ENCODE peak calls at places on chromosome 2, in seven cellular contexts. U, P, V, B, L, N and D are unnamed samples.
A peak's percentile ranks its signal among the peaks of the same experiment; 100 is the strongest.

GRCh38 chr2:195677884-195678283 is 20.9 kb downstream of the SLC39A10 start:
- DNase-seq in N (no peak), P (no peak), B (no peak), L (no peak), U (no peak), V (no peak), D (no peak)

GRCh38 chr2:63890678-63891077 is 49.0 kb downstream of the UGP2 start:
- DNase-seq in V (no peak), L (no peak), U (no peak), B (no peak), N (no peak), P (no peak), D (no peak)

GRCh38 chr2:1818404-1818803 is 74.1 kb upstream of the PXDN start:
- DNase-seq in B (no peak), L (no peak), P (peak; percentile 12), U (peak; percentile 41), V (no peak), N (peak; percentile 22), D (no peak)

GRCh38 chr2:185522472-185522871 is 216.1 kb upstream of the FSIP2 start:
- DNase-seq in P (no peak), L (no peak), B (no peak), V (no peak), U (no peak), N (peak; percentile 4), D (no peak)

GRCh38 chr2:156046900-156047299 is 285.6 kb downstream of the NR4A2 start:
- DNase-seq in N (no peak), P (peak; percentile 54), U (no peak), B (no peak), V (no peak), L (no peak), D (no peak)

GRCh38 chr2:28643911-28644334 is 107.7 kb upstream of the PPP1CB start:
- DNase-seq in B (no peak), N (no peak), U (peak; percentile 65), L (peak; percentile 33), P (peak; percentile 86), V (no peak), D (no peak)

GRCh38 chr2:222919841-222920609 is 59.2 kb downstream of the ACSL3 start:
- DNase-seq in V (no peak), P (peak; percentile 96), B (no peak), L (no peak), N (peak; percentile 34), U (peak; percentile 39), D (no peak)

GRCh38 chr2:96800762-96801463 is 15.2 kb upstream of the CNNM3 start:
- DNase-seq in V (peak; percentile 33), B (peak; percentile 88), P (peak; percentile 52), U (peak; percentile 84), N (peak; percentile 68), L (peak; percentile 88), D (peak; percentile 65)

GRCh38 chr2:88146590-88146989 is 18.7 kb upstream of the FABP1 start:
- DNase-seq in N (no peak), L (no peak), V (no peak), U (no peak), B (no peak), P (no peak), D (no peak)

GRCh38 chr2:64291181-64291580 is 147.0 kb upstream of the PELI1 start:
- DNase-seq in L (no peak), P (peak; percentile 73), N (peak; percentile 67), U (peak; percentile 35), B (no peak), V (no peak), D (no peak)

GRCh38 chr2:112724611-112725525 is 4.0 kb downstream of the NT5DC4 start:
- DNase-seq in N (peak; percentile 51), P (no peak), U (peak; percentile 39), V (no peak), L (no peak), B (no peak), D (no peak)

GRCh38 chr2:148658807-148659722 is 14.5 kb downstream of the EPC2 start:
- DNase-seq in P (peak; percentile 55), U (no peak), B (no peak), N (peak; percentile 22), V (no peak), L (no peak), D (no peak)
- H3K4me1 ChIP-seq in P (peaks cover 3% of the 10 kb centered on the region), U (peaks cover 8% of the 10 kb centered on the region), B (peaks cover 7% of the 10 kb centered on the region), N (peaks cover 18% of the 10 kb centered on the region), V (peaks cover 34% of the 10 kb centered on the region), L (peaks cover 38% of the 10 kb centered on the region), D (peaks cover 79% of the 10 kb centered on the region)

GRCh38 chr2:173090291-173090877 is 14.7 kb downstream of the MAP3K20 start:
- DNase-seq in N (peak; percentile 52), B (no peak), L (no peak), V (no peak), P (peak; percentile 84), U (no peak), D (no peak)
- H3K4me1 ChIP-seq in N (peaks cover 75% of the 10 kb centered on the region), B (no peaks in the 10 kb centered on the region), L (peaks cover 38% of the 10 kb centered on the region), V (peaks cover 25% of the 10 kb centered on the region), P (peaks cover 21% of the 10 kb centered on the region), U (peaks cover 10% of the 10 kb centered on the region), D (no peaks in the 10 kb centered on the region)

DNA sequence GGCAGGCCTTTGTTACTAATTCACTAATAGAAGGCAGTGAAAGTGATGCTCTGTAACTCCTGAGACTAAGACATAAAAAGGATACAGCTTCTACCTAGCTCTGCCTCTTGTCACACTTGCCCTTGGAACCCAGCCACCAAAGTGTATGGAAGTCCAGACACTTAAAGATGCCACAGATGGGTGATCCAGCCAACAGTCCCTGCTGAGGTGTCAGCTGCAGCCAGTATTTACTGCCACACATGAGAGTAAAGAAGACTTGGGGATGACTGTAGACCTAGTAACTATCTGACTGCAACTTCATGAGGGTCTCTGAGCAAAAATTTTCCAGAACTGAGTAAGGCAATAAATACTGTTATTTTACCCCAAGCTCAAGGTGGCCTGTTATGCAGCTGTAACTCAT is 8.8 kb downstream of the IMMT start:
- DNase-seq in U (no peak), N (no peak), P (no peak), V (no peak), L (no peak), B (no peak), D (no peak)
- H3K4me1 ChIP-seq in U (no peaks in the 10 kb centered on the region), N (peaks cover 27% of the 10 kb centered on the region), P (no peaks in the 10 kb centered on the region), V (peaks cover 21% of the 10 kb centered on the region), L (peaks cover 71% of the 10 kb centered on the region), B (peaks cover 14% of the 10 kb centered on the region), D (peaks cover 91% of the 10 kb centered on the region)

GRCh38 chr2:25063876-25064660 is 22.2 kb downstream of the EFR3B start:
- DNase-seq in P (peak; percentile 64), B (no peak), N (no peak), U (no peak), L (no peak), V (no peak), D (no peak)
- H3K4me1 ChIP-seq in P (no peaks in the 10 kb centered on the region), B (no peaks in the 10 kb centered on the region), N (peaks cover 8% of the 10 kb centered on the region), U (no peaks in the 10 kb centered on the region), L (no peaks in the 10 kb centered on the region), V (no peaks in the 10 kb centered on the region), D (no peaks in the 10 kb centered on the region)

DNA sequence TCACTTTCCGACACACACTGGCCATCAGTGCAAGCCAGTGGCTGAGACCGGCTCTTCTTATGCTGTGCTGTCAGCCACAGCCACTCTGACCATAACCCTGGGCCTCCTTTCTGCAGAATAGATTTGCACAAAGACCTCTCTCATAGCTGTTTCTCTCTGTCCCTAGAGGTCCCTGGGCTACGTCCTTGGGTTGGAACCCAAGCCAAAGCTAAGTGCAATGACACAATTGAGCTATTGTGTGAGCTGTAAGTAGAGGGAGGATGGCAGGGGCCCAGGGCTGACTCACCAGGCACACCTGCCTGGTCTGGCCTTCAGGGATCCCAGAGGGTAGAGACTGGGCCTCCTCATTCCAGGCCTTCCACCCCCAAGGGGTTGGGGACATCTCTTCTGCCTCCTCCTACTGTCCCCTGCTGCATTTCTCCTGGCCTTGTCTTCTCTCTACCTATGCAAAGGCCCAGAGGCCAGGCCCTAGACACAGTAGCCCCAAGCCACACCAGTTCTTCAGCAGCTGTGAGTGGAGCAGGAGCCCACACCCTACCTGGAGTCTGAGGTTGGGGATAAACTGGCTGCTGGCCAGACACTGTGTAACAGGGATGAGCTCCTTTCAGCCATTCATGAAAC is 174.6 kb downstream of the NCK2 start:
- DNase-seq in L (peak; percentile 77), U (peak; percentile 28), P (peak; percentile 5), N (no peak), V (no peak), B (no peak), D (no peak)
- H3K4me1 ChIP-seq in L (peaks cover 6% of the 10 kb centered on the region), U (no peaks in the 10 kb centered on the region), P (no peaks in the 10 kb centered on the region), N (no peaks in the 10 kb centered on the region), V (no peaks in the 10 kb centered on the region), B (no peaks in the 10 kb centered on the region), D (peaks cover 8% of the 10 kb centered on the region)

GRCh38 chr2:25338401-25338800 is 3.3 kb downstream of the DNMT3A start:
- DNase-seq in B (no peak), P (no peak), U (no peak), V (no peak), L (no peak), N (no peak), D (no peak)
- H3K4me1 ChIP-seq in B (peaks cover 30% of the 10 kb centered on the region), P (peaks cover 2% of the 10 kb centered on the region), U (peaks cover 26% of the 10 kb centered on the region), V (peaks cover 16% of the 10 kb centered on the region), L (peaks cover 48% of the 10 kb centered on the region), N (peaks cover 9% of the 10 kb centered on the region), D (peaks cover 76% of the 10 kb centered on the region)

GRCh38 chr2:238869293-238870124 is 21.6 kb downstream of the TWIST2 start:
- DNase-seq in U (no peak), V (no peak), P (peak; percentile 52), N (peak; percentile 76), B (peak; percentile 17), L (no peak), D (no peak)

GRCh38 chr2:238866656-238867277 is 18.9 kb downstream of the TWIST2 start:
- DNase-seq in B (no peak), U (no peak), P (no peak), L (no peak), N (no peak), V (no peak), D (no peak)

GRCh38 chr2:238865744-238866355 is 18.0 kb downstream of the TWIST2 start:
- DNase-seq in U (no peak), N (no peak), L (no peak), B (no peak), P (no peak), V (no peak), D (no peak)

GRCh38 chr2:238868067-238868524 is 20.2 kb downstream of the TWIST2 start:
- DNase-seq in V (peak; percentile 52), L (no peak), P (peak; percentile 74), U (no peak), B (no peak), N (no peak), D (no peak)

DNA sequence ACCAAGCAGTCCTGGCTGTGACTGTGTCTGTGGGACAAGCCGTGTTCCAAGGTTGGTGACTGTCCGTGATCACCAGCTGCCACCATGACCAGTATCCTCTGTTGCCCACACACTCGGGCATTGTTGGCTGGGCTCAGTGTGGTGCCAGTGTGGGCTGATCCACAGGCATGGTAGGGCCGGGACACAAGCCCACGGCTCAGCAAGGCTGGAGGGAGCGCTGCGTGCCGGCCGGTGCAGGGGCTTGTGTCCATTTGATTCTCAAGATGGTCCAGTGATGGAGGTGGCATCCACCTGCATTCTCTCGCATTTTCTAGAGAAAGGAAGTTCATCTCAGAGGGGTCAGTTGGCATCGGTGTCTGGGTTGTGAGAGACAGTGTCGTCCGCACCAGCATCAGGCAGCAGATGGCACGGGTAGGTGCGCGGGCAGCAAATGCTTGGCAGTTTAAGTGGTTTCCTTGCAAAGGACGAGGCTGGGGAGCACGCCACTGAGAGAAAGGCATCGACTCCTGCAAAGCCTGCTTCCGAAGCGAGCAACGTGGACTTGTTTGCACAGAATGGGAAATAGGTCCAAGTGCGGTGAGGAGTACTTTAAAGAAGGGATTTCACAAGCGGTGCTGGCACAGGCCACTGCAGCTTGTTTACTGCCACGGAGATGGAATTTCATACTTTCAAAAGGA is 20.9 kb downstream of the TWIST2 start:
- DNase-seq in V (no peak), U (no peak), L (peak; percentile 41), P (peak; percentile 60), N (peak; percentile 90), B (peak; percentile 48), D (no peak)
- H3K4me1 ChIP-seq in V (peaks cover 32% of the 10 kb centered on the region), U (peaks cover 42% of the 10 kb centered on the region), L (peaks cover 6% of the 10 kb centered on the region), P (peaks cover 41% of the 10 kb centered on the region), N (peaks cover 60% of the 10 kb centered on the region), B (peaks cover 6% of the 10 kb centered on the region), D (no peaks in the 10 kb centered on the region)